ENCODE peak calls at places on chromosomes 5 and 9, in six cellular contexts. P, X, S, H, D and A are unnamed samples.

GRCh38 chr9:6367128-6367741 is 39.1 kb downstream of the TPD52L3 start:
- DNase-seq in H (no peak), P (no peak), X (peak; percentile 13), S (no peak), D (no peak), A (no peak)

GRCh38 chr5:17054911-17055310 is 118.8 kb upstream of the MYO10 start:
- DNase-seq in S (no peak), P (no peak), X (no peak), H (no peak), D (no peak), A (no peak)

GRCh38 chr9:122121391-122121790 is 28.3 kb upstream of the TTLL11 start:
- DNase-seq in X (no peak), P (no peak), S (no peak), H (no peak), D (no peak), A (no peak)

GRCh38 chr9:86187121-86187520 is 72.3 kb downstream of the C9orf153 start:
- DNase-seq in S (no peak), H (no peak), D (no peak), X (no peak), P (no peak), A (no peak)

GRCh38 chr5:6602441-6602840 is 30.4 kb downstream of the NSUN2 start:
- DNase-seq in X (no peak), D (no peak), S (no peak), P (no peak), H (no peak), A (no peak)

GRCh38 chr9:127030814-127031740 is 91.4 kb downstream of the ANGPTL2 start:
- DNase-seq in X (no peak), H (no peak), D (no peak), P (no peak), S (no peak), A (no peak)

GRCh38 chr5:36662291-36662851 is 56.0 kb downstream of the SLC1A3 start:
- DNase-seq in S (peak; percentile 87), X (no peak), D (no peak), P (no peak), H (no peak), A (no peak)

GRCh38 chr5:146233441-146233840 is 30.0 kb downstream of the RBM27 start:
- DNase-seq in S (no peak), D (no peak), P (no peak), X (no peak), H (no peak), A (no peak)

GRCh38 chr5:9173281-9174048 is 372.4 kb downstream of the SEMA5A start:
- DNase-seq in D (peak; percentile 94), X (no peak), H (no peak), S (peak; percentile 77), P (peak; percentile 79), A (no peak)

GRCh38 chr9:134475051-134475790 is 149.0 kb downstream of the RXRA start:
- DNase-seq in H (peak; percentile 70), X (no peak), D (no peak), S (peak; percentile 80), P (no peak), A (peak; percentile 54)
- TF ChIP-seq CTCF in H (no peak), X (peak; percentile 31), D (no peak), S (no peak), P (no peak), A (no peak)

GRCh38 chr9:130426883-130427282 is 17.9 kb upstream of the ASS1 start:
- DNase-seq in X (no peak), D (peak; percentile 96), H (no peak), P (peak; percentile 53), S (peak; percentile 89), A (no peak)
- TF ChIP-seq CTCF in X (no peak), D (peak; percentile 5), H (no peak), P (peak; percentile 20), S (peak; percentile 11), A (no peak)

DNA sequence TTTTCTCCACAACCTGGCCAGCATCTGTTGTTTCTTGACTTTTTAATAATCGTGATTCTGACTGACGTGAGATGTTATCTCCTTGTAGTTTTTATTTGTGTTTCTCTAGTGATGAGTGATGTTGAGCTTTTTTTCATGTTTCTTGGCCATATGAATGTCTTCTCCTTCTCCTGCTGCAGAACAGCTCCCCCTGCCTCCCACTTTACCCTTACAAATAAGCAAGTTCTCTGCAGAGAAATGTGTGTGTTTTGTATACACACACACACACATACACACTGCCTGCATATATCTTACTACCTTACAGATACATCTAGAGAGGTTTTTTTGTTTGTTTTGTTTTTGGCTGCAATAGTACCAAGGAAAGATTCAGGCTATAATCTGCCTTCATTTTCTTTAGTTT is 88.7 kb upstream of the PHF24 start:
- DNase-seq in X (no peak), H (no peak), S (peak; percentile 18), P (no peak), D (peak; percentile 75), A (no peak)
- TF ChIP-seq CTCF in X (peak; percentile 44), H (no peak), S (peak; percentile 46), P (peak; percentile 36), D (peak; percentile 62), A (peak; percentile 45)

DNA sequence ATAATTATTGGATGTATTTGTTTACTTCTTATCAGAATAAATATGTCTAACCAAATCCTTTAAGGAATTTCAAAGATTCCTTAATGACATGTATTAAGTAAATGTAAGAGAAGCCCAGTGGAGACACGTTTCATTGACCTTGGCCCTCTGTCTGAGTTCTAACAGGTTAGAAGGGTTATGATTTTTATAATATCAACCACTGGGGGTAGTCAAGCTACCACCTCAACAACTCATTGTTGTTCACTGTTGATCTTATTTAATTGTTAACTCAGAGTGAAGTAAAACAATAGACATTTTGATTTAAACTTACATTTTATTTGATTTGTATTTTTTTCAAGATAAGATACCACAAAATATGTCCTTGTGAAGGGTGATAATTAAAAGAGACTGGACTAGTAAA is 499.2 kb upstream of the COX7C start:
- DNase-seq in P (no peak), X (no peak), H (no peak), S (no peak), D (no peak), A (no peak)
- TF ChIP-seq CTCF in P (no peak), X (no peak), H (no peak), S (no peak), D (no peak), A (no peak)

GRCh38 chr5:102974177-102974576 is 145.8 kb downstream of the GIN1 start:
- DNase-seq in P (no peak), H (no peak), D (no peak), X (no peak), S (no peak), A (no peak)

GRCh38 chr5:102975040-102975439 is 144.9 kb downstream of the GIN1 start:
- DNase-seq in S (no peak), X (no peak), H (no peak), P (no peak), D (no peak), A (no peak)

GRCh38 chr5:102975457-102976182 is 144.3 kb downstream of the GIN1 start:
- DNase-seq in X (peak; percentile 27), P (no peak), H (no peak), S (peak; percentile 64), D (peak; percentile 6), A (no peak)

DNA sequence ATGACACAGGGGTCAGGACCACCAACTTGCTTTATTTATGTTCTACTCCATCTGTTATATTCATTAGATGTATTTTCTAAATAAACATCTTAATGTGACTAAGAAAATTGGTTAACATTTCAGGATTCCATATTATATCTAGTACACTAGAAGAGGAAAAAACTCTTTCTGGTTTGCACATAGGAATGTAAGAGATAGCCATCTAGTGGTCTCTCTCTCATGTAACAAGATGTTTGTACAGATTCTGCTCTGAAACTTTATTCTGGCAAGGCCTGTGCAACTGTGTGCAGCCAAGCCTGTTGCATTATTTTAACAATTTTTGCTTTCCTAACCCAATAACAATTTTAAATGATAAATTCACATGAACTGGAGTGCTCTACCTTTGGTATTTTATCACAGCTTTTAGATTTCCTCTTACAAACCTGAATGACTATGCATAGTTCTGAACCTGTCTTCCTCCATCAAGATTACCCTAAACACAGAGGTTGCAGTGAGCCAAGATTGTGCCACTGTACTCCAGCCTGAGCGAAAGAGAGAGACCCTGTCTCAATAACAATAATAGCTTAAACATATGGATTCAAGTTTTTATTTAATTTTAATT is 148.1 kb downstream of the GIN1 start:
- DNase-seq in D (peak; percentile 8), X (no peak), S (peak; percentile 50), P (no peak), H (no peak), A (peak; percentile 5)
- TF ChIP-seq CTCF in D (peak; percentile 36), X (peak; percentile 66), S (peak; percentile 55), P (peak; percentile 47), H (no peak), A (peak; percentile 54)

GRCh38 chr9:131204285-131204684 is 72.0 kb downstream of the FAM78A start:
- DNase-seq in X (no peak), S (no peak), D (no peak), H (no peak), P (no peak), A (no peak)

GRCh38 chr9:131201856-131202255 is 74.5 kb downstream of the FAM78A start:
- DNase-seq in P (no peak), D (no peak), H (no peak), X (no peak), S (no peak), A (no peak)

GRCh38 chr9:131206495-131206894 is 69.8 kb downstream of the FAM78A start:
- DNase-seq in S (no peak), P (no peak), X (no peak), H (no peak), D (no peak), A (no peak)

GRCh38 chr9:131198316-131198715 is 72.9 kb downstream of the NUP214 start:
- DNase-seq in H (no peak), D (no peak), S (no peak), X (no peak), P (no peak), A (no peak)

DNA sequence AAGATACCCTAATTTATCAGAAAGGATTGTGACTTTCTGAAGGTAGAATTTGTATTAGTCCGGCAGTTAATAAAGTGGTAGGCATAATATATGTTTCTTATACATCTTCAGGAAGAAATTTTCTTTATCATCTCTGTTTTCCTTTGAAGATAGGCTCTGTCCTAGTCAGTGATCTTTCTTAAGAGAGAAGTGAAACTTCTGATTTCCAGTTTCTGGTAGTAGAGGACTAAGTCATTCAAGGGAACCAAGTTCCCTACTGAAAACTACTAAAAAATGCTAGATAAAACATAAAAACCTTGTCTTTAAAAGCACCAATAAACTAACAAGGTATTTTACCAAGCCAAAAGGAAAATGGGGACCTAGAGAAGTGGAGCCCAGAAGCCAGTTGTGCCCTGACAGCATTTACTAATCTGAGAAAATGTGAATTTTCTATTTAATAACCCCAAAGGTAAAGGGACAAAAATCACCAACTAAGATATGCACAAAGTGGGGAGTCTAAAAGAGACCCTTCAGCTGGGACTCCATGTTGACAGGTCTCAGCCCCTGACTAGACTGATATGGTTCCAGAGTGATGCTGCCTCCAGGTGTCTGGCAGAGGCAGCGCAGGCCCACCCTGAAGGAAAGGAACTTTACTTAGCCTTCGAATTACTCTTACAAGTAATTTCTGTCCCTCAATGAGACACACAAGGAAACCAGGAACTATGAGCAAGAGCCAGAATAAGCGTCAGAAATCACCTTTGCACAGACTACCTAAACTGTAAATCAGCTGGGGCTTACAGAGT is 72.7 kb downstream of the FAM78A start:
- DNase-seq in S (no peak), H (no peak), P (no peak), D (no peak), X (no peak), A (peak; percentile 19)
- TF ChIP-seq CTCF in S (peak; percentile 52), H (no peak), P (peak; percentile 20), D (peak; percentile 34), X (peak; percentile 45), A (peak; percentile 53)